ENCODE peak calls at places on chromosomes 11 and 22, in nine cellular contexts. One of them, this sample, is unnamed.

GRCh38 chr11:117876049-117876340 is 463 bp downstream of the FXYD6 start:
- DNase-seq in stimulated activated CD4-positive, alpha-beta T cell treated with anti-CD3 and anti-CD28 coated beads, Interleukin-1b, Interleukin-23, amount 100 ng/mL, for 1 hour: no peak
- DNase-seq in T-helper 9 cell: no peak
- DNase-seq in amniotic stem cell: no peak
- DNase-seq in iPS DF 19.7: no peak
- DNase-seq in CD8-positive, alpha-beta memory T cell: no peak
- DNase-seq in brain microvascular endothelial cell: no peak
- DNase-seq in effector CD8-positive, alpha-beta T cell: no peak
- DNase-seq in T follicular helper cell: no peak
- DNase-seq in this sample: no peak

GRCh38 chr11:77968337-77968736 is 26.1 kb downstream of the INTS4 start:
- DNase-seq in amniotic stem cell: no peak
- DNase-seq in stimulated activated CD4-positive, alpha-beta T cell treated with anti-CD3 and anti-CD28 coated beads, Interleukin-1b, Interleukin-23, amount 100 ng/mL, for 1 hour: no peak
- DNase-seq in iPS DF 19.7: no peak
- DNase-seq in T follicular helper cell: no peak
- DNase-seq in CD8-positive, alpha-beta memory T cell: no peak
- DNase-seq in brain microvascular endothelial cell: no peak
- DNase-seq in effector CD8-positive, alpha-beta T cell: no peak
- DNase-seq in T-helper 9 cell: no peak
- DNase-seq in this sample: no peak

GRCh38 chr11:97140885-97141494 is 751.2 kb downstream of the JRKL start:
- DNase-seq in effector CD8-positive, alpha-beta T cell: no peak
- DNase-seq in stimulated activated CD4-positive, alpha-beta T cell treated with anti-CD3 and anti-CD28 coated beads, Interleukin-1b, Interleukin-23, amount 100 ng/mL, for 1 hour: no peak
- DNase-seq in iPS DF 19.7: no peak
- DNase-seq in brain microvascular endothelial cell: no peak
- DNase-seq in CD8-positive, alpha-beta memory T cell: no peak
- DNase-seq in T follicular helper cell: no peak
- DNase-seq in T-helper 9 cell: no peak
- DNase-seq in amniotic stem cell: no peak
- DNase-seq in this sample: no peak

GRCh38 chr22:49042066-49042465 is 785.6 kb downstream of the BRD1 start:
- DNase-seq in effector CD8-positive, alpha-beta T cell: no peak
- DNase-seq in T follicular helper cell: no peak
- DNase-seq in T-helper 9 cell: no peak
- DNase-seq in CD8-positive, alpha-beta memory T cell: no peak
- DNase-seq in stimulated activated CD4-positive, alpha-beta T cell treated with anti-CD3 and anti-CD28 coated beads, Interleukin-1b, Interleukin-23, amount 100 ng/mL, for 1 hour: no peak
- DNase-seq in iPS DF 19.7: no peak
- DNase-seq in brain microvascular endothelial cell: no peak
- DNase-seq in amniotic stem cell: no peak
- DNase-seq in this sample: no peak

GRCh38 chr11:76663461-76663760 is 7.1 kb downstream of the LRRC32 start:
- DNase-seq in brain microvascular endothelial cell: no peak
- DNase-seq in amniotic stem cell: no peak
- DNase-seq in stimulated activated CD4-positive, alpha-beta T cell treated with anti-CD3 and anti-CD28 coated beads, Interleukin-1b, Interleukin-23, amount 100 ng/mL, for 1 hour: no peak
- DNase-seq in iPS DF 19.7: no peak
- DNase-seq in T follicular helper cell: no peak
- DNase-seq in CD8-positive, alpha-beta memory T cell: no peak
- DNase-seq in effector CD8-positive, alpha-beta T cell: no peak
- DNase-seq in T-helper 9 cell: no peak
- DNase-seq in this sample: no peak

GRCh38 chr11:68610452-68611116 is 73.8 kb upstream of the GAL start:
- DNase-seq in brain microvascular endothelial cell: no peak
- DNase-seq in CD8-positive, alpha-beta memory T cell: no peak
- DNase-seq in amniotic stem cell: no peak
- DNase-seq in T follicular helper cell: no peak
- DNase-seq in T-helper 9 cell: no peak
- DNase-seq in effector CD8-positive, alpha-beta T cell: no peak
- DNase-seq in stimulated activated CD4-positive, alpha-beta T cell treated with anti-CD3 and anti-CD28 coated beads, Interleukin-1b, Interleukin-23, amount 100 ng/mL, for 1 hour: no peak
- DNase-seq in iPS DF 19.7: no peak
- DNase-seq in this sample: no peak

GRCh38 chr11:66639066-66639813 is 737 bp downstream of the RBM4 start:
- DNase-seq in stimulated activated CD4-positive, alpha-beta T cell treated with anti-CD3 and anti-CD28 coated beads, Interleukin-1b, Interleukin-23, amount 100 ng/mL, for 1 hour: no peak
- DNase-seq in T-helper 9 cell: no peak
- DNase-seq in iPS DF 19.7: no peak
- DNase-seq in CD8-positive, alpha-beta memory T cell: peak
- DNase-seq in T follicular helper cell: no peak
- DNase-seq in amniotic stem cell: no peak
- DNase-seq in brain microvascular endothelial cell: peak
- DNase-seq in effector CD8-positive, alpha-beta T cell: no peak
- DNase-seq in this sample: no peak

GRCh38 chr22:44738347-44738715 is 14.0 kb upstream of the ARHGAP8 start:
- DNase-seq in effector CD8-positive, alpha-beta T cell: no peak
- DNase-seq in brain microvascular endothelial cell: no peak
- DNase-seq in CD8-positive, alpha-beta memory T cell: no peak
- DNase-seq in T follicular helper cell: no peak
- DNase-seq in T-helper 9 cell: no peak
- DNase-seq in stimulated activated CD4-positive, alpha-beta T cell treated with anti-CD3 and anti-CD28 coated beads, Interleukin-1b, Interleukin-23, amount 100 ng/mL, for 1 hour: no peak
- DNase-seq in iPS DF 19.7: no peak
- DNase-seq in amniotic stem cell: no peak
- DNase-seq in this sample: no peak

GRCh38 chr11:1654388-1655167 is 25.0 kb downstream of the KRTAP5-5 start:
- DNase-seq in brain microvascular endothelial cell: no peak
- DNase-seq in effector CD8-positive, alpha-beta T cell: no peak
- DNase-seq in CD8-positive, alpha-beta memory T cell: no peak
- DNase-seq in stimulated activated CD4-positive, alpha-beta T cell treated with anti-CD3 and anti-CD28 coated beads, Interleukin-1b, Interleukin-23, amount 100 ng/mL, for 1 hour: no peak
- DNase-seq in amniotic stem cell: no peak
- DNase-seq in iPS DF 19.7: no peak
- DNase-seq in T follicular helper cell: no peak
- DNase-seq in T-helper 9 cell: no peak
- DNase-seq in this sample: no peak

GRCh38 chr11:36141595-36141994 is 147.6 kb downstream of the COMMD9 start:
- DNase-seq in T-helper 9 cell: no peak
- DNase-seq in brain microvascular endothelial cell: no peak
- DNase-seq in stimulated activated CD4-positive, alpha-beta T cell treated with anti-CD3 and anti-CD28 coated beads, Interleukin-1b, Interleukin-23, amount 100 ng/mL, for 1 hour: no peak
- DNase-seq in effector CD8-positive, alpha-beta T cell: no peak
- DNase-seq in CD8-positive, alpha-beta memory T cell: no peak
- DNase-seq in T follicular helper cell: no peak
- DNase-seq in amniotic stem cell: no peak
- DNase-seq in iPS DF 19.7: no peak
- DNase-seq in this sample: no peak

GRCh38 chr11:36451681-36452080 is 58.4 kb downstream of the TRAF6 start:
- DNase-seq in stimulated activated CD4-positive, alpha-beta T cell treated with anti-CD3 and anti-CD28 coated beads, Interleukin-1b, Interleukin-23, amount 100 ng/mL, for 1 hour: no peak
- DNase-seq in iPS DF 19.7: no peak
- DNase-seq in T-helper 9 cell: no peak
- DNase-seq in CD8-positive, alpha-beta memory T cell: no peak
- DNase-seq in brain microvascular endothelial cell: no peak
- DNase-seq in effector CD8-positive, alpha-beta T cell: no peak
- DNase-seq in amniotic stem cell: no peak
- DNase-seq in T follicular helper cell: no peak
- DNase-seq in this sample: no peak

GRCh38 chr11:134216816-134217215 is 7.0 kb downstream of the NCAPD3 start:
- DNase-seq in brain microvascular endothelial cell: no peak
- DNase-seq in T-helper 9 cell: no peak
- DNase-seq in iPS DF 19.7: no peak
- DNase-seq in CD8-positive, alpha-beta memory T cell: no peak
- DNase-seq in T follicular helper cell: no peak
- DNase-seq in effector CD8-positive, alpha-beta T cell: no peak
- DNase-seq in stimulated activated CD4-positive, alpha-beta T cell treated with anti-CD3 and anti-CD28 coated beads, Interleukin-1b, Interleukin-23, amount 100 ng/mL, for 1 hour: no peak
- DNase-seq in amniotic stem cell: no peak
- DNase-seq in this sample: no peak

GRCh38 chr11:57214087-57214395 is 23.0 kb downstream of the APLNR start:
- DNase-seq in stimulated activated CD4-positive, alpha-beta T cell treated with anti-CD3 and anti-CD28 coated beads, Interleukin-1b, Interleukin-23, amount 100 ng/mL, for 1 hour: no peak
- DNase-seq in T follicular helper cell: no peak
- DNase-seq in iPS DF 19.7: no peak
- DNase-seq in T-helper 9 cell: no peak
- DNase-seq in brain microvascular endothelial cell: no peak
- DNase-seq in effector CD8-positive, alpha-beta T cell: no peak
- DNase-seq in amniotic stem cell: no peak
- DNase-seq in CD8-positive, alpha-beta memory T cell: no peak
- DNase-seq in this sample: no peak

GRCh38 chr11:34788642-34789041 is 127.5 kb downstream of the APIP start:
- DNase-seq in amniotic stem cell: no peak
- DNase-seq in effector CD8-positive, alpha-beta T cell: no peak
- DNase-seq in brain microvascular endothelial cell: no peak
- DNase-seq in T-helper 9 cell: no peak
- DNase-seq in iPS DF 19.7: no peak
- DNase-seq in T follicular helper cell: no peak
- DNase-seq in stimulated activated CD4-positive, alpha-beta T cell treated with anti-CD3 and anti-CD28 coated beads, Interleukin-1b, Interleukin-23, amount 100 ng/mL, for 1 hour: no peak
- DNase-seq in CD8-positive, alpha-beta memory T cell: no peak
- DNase-seq in this sample: no peak

GRCh38 chr11:111808063-111808588 is 41.9 kb upstream of the PPP2R1B start:
- DNase-seq in stimulated activated CD4-positive, alpha-beta T cell treated with anti-CD3 and anti-CD28 coated beads, Interleukin-1b, Interleukin-23, amount 100 ng/mL, for 1 hour: no peak
- DNase-seq in iPS DF 19.7: no peak
- DNase-seq in CD8-positive, alpha-beta memory T cell: no peak
- DNase-seq in T-helper 9 cell: no peak
- DNase-seq in effector CD8-positive, alpha-beta T cell: no peak
- DNase-seq in brain microvascular endothelial cell: no peak
- DNase-seq in T follicular helper cell: no peak
- DNase-seq in amniotic stem cell: no peak
- DNase-seq in this sample: no peak

GRCh38 chr11:36509265-36509664 is 807 bp downstream of the TRAF6 start:
- DNase-seq in iPS DF 19.7: no peak
- DNase-seq in T-helper 9 cell: no peak
- DNase-seq in brain microvascular endothelial cell: peak
- DNase-seq in CD8-positive, alpha-beta memory T cell: peak
- DNase-seq in amniotic stem cell: peak
- DNase-seq in T follicular helper cell: no peak
- DNase-seq in stimulated activated CD4-positive, alpha-beta T cell treated with anti-CD3 and anti-CD28 coated beads, Interleukin-1b, Interleukin-23, amount 100 ng/mL, for 1 hour: no peak
- DNase-seq in effector CD8-positive, alpha-beta T cell: peak
- DNase-seq in this sample: peak

GRCh38 chr11:110566577-110566976 is 136.8 kb downstream of the FDX1 start:
- DNase-seq in effector CD8-positive, alpha-beta T cell: no peak
- DNase-seq in amniotic stem cell: no peak
- DNase-seq in stimulated activated CD4-positive, alpha-beta T cell treated with anti-CD3 and anti-CD28 coated beads, Interleukin-1b, Interleukin-23, amount 100 ng/mL, for 1 hour: no peak
- DNase-seq in brain microvascular endothelial cell: no peak
- DNase-seq in CD8-positive, alpha-beta memory T cell: no peak
- DNase-seq in T follicular helper cell: no peak
- DNase-seq in T-helper 9 cell: no peak
- DNase-seq in iPS DF 19.7: no peak
- DNase-seq in this sample: no peak

GRCh38 chr11:95788921-95789505 is 569 bp downstream of the FAM76B start:
- DNase-seq in T-helper 9 cell: peak
- DNase-seq in brain microvascular endothelial cell: peak
- DNase-seq in effector CD8-positive, alpha-beta T cell: peak
- DNase-seq in T follicular helper cell: peak
- DNase-seq in amniotic stem cell: peak
- DNase-seq in stimulated activated CD4-positive, alpha-beta T cell treated with anti-CD3 and anti-CD28 coated beads, Interleukin-1b, Interleukin-23, amount 100 ng/mL, for 1 hour: peak
- DNase-seq in iPS DF 19.7: peak
- DNase-seq in CD8-positive, alpha-beta memory T cell: no peak
- DNase-seq in this sample: peak

GRCh38 chr11:105968021-105968697 is 53.9 kb downstream of the MSANTD4 start:
- DNase-seq in iPS DF 19.7: no peak
- DNase-seq in amniotic stem cell: no peak
- DNase-seq in CD8-positive, alpha-beta memory T cell: no peak
- DNase-seq in effector CD8-positive, alpha-beta T cell: no peak
- DNase-seq in T-helper 9 cell: no peak
- DNase-seq in brain microvascular endothelial cell: peak
- DNase-seq in stimulated activated CD4-positive, alpha-beta T cell treated with anti-CD3 and anti-CD28 coated beads, Interleukin-1b, Interleukin-23, amount 100 ng/mL, for 1 hour: no peak
- DNase-seq in T follicular helper cell: no peak
- DNase-seq in this sample: no peak

GRCh38 chr22:20509344-20510047 is 2.1 kb downstream of the MED15 start:
- DNase-seq in effector CD8-positive, alpha-beta T cell: no peak
- DNase-seq in stimulated activated CD4-positive, alpha-beta T cell treated with anti-CD3 and anti-CD28 coated beads, Interleukin-1b, Interleukin-23, amount 100 ng/mL, for 1 hour: no peak
- DNase-seq in T follicular helper cell: peak
- DNase-seq in iPS DF 19.7: no peak
- DNase-seq in CD8-positive, alpha-beta memory T cell: peak
- DNase-seq in brain microvascular endothelial cell: peak
- DNase-seq in T-helper 9 cell: peak
- DNase-seq in amniotic stem cell: peak
- DNase-seq in this sample: peak

GRCh38 chr22:38203855-38204497 is 2.2 kb downstream of the MAFF start:
- DNase-seq in T-helper 9 cell: no peak
- DNase-seq in iPS DF 19.7: no peak
- DNase-seq in amniotic stem cell: no peak
- DNase-seq in CD8-positive, alpha-beta memory T cell: no peak
- DNase-seq in T follicular helper cell: no peak
- DNase-seq in effector CD8-positive, alpha-beta T cell: no peak
- DNase-seq in stimulated activated CD4-positive, alpha-beta T cell treated with anti-CD3 and anti-CD28 coated beads, Interleukin-1b, Interleukin-23, amount 100 ng/mL, for 1 hour: no peak
- DNase-seq in brain microvascular endothelial cell: peak
- DNase-seq in this sample: no peak

GRCh38 chr11:68367252-68367651 is 54.9 kb downstream of the LRP5 start:
- DNase-seq in iPS DF 19.7: no peak
- DNase-seq in T-helper 9 cell: no peak
- DNase-seq in stimulated activated CD4-positive, alpha-beta T cell treated with anti-CD3 and anti-CD28 coated beads, Interleukin-1b, Interleukin-23, amount 100 ng/mL, for 1 hour: no peak
- DNase-seq in amniotic stem cell: no peak
- DNase-seq in brain microvascular endothelial cell: no peak
- DNase-seq in CD8-positive, alpha-beta memory T cell: no peak
- DNase-seq in T follicular helper cell: no peak
- DNase-seq in effector CD8-positive, alpha-beta T cell: no peak
- DNase-seq in this sample: no peak